ENCODE peak calls at places on chromosomes 13 and 19, in four cellular contexts. X is GM23338, T is bronchial epithelial cell, J is pancreas. C is an unnamed sample.

GRCh38 chr13:31747966-31748365 is 8.6 kb downstream of the RXFP2 start:
- DNase-seq in X (no peak), T (no peak), J (no peak), C (no peak)

GRCh38 chr19:33604651-33605050 is 17.1 kb upstream of the CHST8 start:
- DNase-seq in X (no peak), T (no peak), J (no peak), C (no peak)

GRCh38 chr13:51643114-51643881 is 59.0 kb downstream of the WDFY2 start:
- DNase-seq in X (peak), T (peak), J (no peak), C (no peak)

GRCh38 chr19:45771331-45771933 is 2.4 kb upstream of the SIX5 start:
- DNase-seq in X (peak), T (no peak), J (peak), C (no peak)

GRCh38 chr19:50980203-50980602 is 3.5 kb downstream of the KLK7 start:
- DNase-seq in X (peak), T (no peak), J (no peak), C (no peak)

GRCh38 chr13:24050796-24051715 is 109.5 kb upstream of the SPATA13 start:
- DNase-seq in X (no peak), T (peak), J (no peak), C (no peak)

GRCh38 chr13:42581427-42581826 is 7.5 kb downstream of the TNFSF11 start:
- DNase-seq in X (no peak), T (no peak), J (no peak), C (no peak)

GRCh38 chr13:20826301-20826700 is 52.5 kb upstream of the EEF1AKMT1 start:
- DNase-seq in X (no peak), T (no peak), J (no peak), C (no peak)

GRCh38 chr13:113044431-113045114 is 61.0 kb upstream of the F7 start:
- DNase-seq in X (no peak), T (no peak), J (peak), C (no peak)

GRCh38 chr13:74066937-74067336 is 67.3 kb downstream of the KLF12 start:
- DNase-seq in X (no peak), T (no peak), J (no peak), C (no peak)

GRCh38 chr13:50403311-50403710 is 388.1 kb downstream of the KCNRG start:
- DNase-seq in X (no peak), T (peak), J (no peak), C (no peak)

GRCh38 chr13:28582892-28583240 is 76.1 kb upstream of the POMP start:
- DNase-seq in X (no peak), T (no peak), J (no peak), C (no peak)

GRCh38 chr13:29953542-29953941 is 103.1 kb upstream of the UBL3 start:
- DNase-seq in X (no peak), T (no peak), J (no peak), C (no peak)

GRCh38 chr19:7789447-7789846 is 26.4 kb downstream of the CLEC4M start:
- DNase-seq in X (peak), T (no peak), J (peak), C (no peak)

GRCh38 chr13:90552702-90553101 is 794.8 kb upstream of the MIR17HG start:
- DNase-seq in X (no peak), T (peak), J (no peak), C (no peak)

GRCh38 chr19:33175886-33176669 is 18.1 kb upstream of the LRP3 start:
- DNase-seq in X (no peak), T (no peak), J (no peak), C (no peak)

GRCh38 chr13:33328691-33329090 is 43.1 kb upstream of the STARD13 start:
- DNase-seq in X (no peak), T (peak), J (no peak), C (no peak)

GRCh38 chr19:18442941-18443340 is 5.0 kb upstream of the ISYNA1 start:
- DNase-seq in X (no peak), T (no peak), J (no peak), C (no peak)

GRCh38 chr13:31009166-31009565 is 76.7 kb downstream of the TEX26 start:
- DNase-seq in X (no peak), T (peak), J (no peak), C (no peak)

GRCh38 chr19:2334986-2335846 is 6.7 kb downstream of the SPPL2B start:
- DNase-seq in X (no peak), T (no peak), J (peak), C (no peak)

GRCh38 chr19:12766051-12766521 is 9.3 kb downstream of the HOOK2 start:
- DNase-seq in X (peak), T (no peak), J (peak), C (peak)

GRCh38 chr13:36131215-36131930 is at the start of gene DCLK1:
- DNase-seq in X (peak), T (no peak), J (peak), C (peak)

GRCh38 chr19:7257148-7258041 is 36.8 kb downstream of the INSR start:
- DNase-seq in X (no peak), T (peak), J (peak), C (peak)

GRCh38 chr13:80239571-80240255 is 101.2 kb downstream of the SPRY2 start:
- DNase-seq in X (no peak), T (peak), J (no peak), C (no peak)

GRCh38 chr13:99398916-99399622 is 91.9 kb upstream of the GPR183 start:
- DNase-seq in X (no peak), T (no peak), J (no peak), C (no peak)

GRCh38 chr13:99481357-99481756 is 19.9 kb upstream of the TM9SF2 start:
- DNase-seq in X (no peak), T (peak), J (no peak), C (peak)

GRCh38 chr19:7294571-7295212 is 478 bp upstream of the INSR start:
- DNase-seq in X (peak), T (no peak), J (peak), C (peak)

GRCh38 chr19:17041994-17042393 is 15.4 kb upstream of the CPAMD8 start:
- DNase-seq in X (no peak), T (no peak), J (no peak), C (no peak)

GRCh38 chr19:1063909-1064660 is 2.9 kb upstream of the ARHGAP45 start:
- DNase-seq in X (peak), T (no peak), J (peak), C (no peak)

GRCh38 chr19:53537523-53538377 is at the start of gene ZNF331:
- DNase-seq in X (peak), T (peak), J (peak), C (peak)

GRCh38 chr13:30049692-30050091 is 199.3 kb upstream of the UBL3 start:
- DNase-seq in X (no peak), T (peak), J (no peak), C (no peak)

GRCh38 chr13:38348890-38349289 is 761 bp upstream of the UFM1 start:
- DNase-seq in X (no peak), T (peak), J (no peak), C (peak)

GRCh38 chr13:37618554-37618953 is 20.0 kb upstream of the POSTN start:
- DNase-seq in X (no peak), T (peak), J (no peak), C (no peak)

GRCh38 chr13:32381539-32381938 is 46.4 kb downstream of the N4BP2L1 start:
- DNase-seq in X (peak), T (peak), J (no peak), C (no peak)

GRCh38 chr19:10226021-10226375 is 5.1 kb downstream of the S1PR2 start:
- DNase-seq in X (no peak), T (no peak), J (no peak), C (no peak)

GRCh38 chr19:10227215-10227971 is 3.7 kb downstream of the S1PR2 start:
- DNase-seq in X (peak), T (no peak), J (peak), C (peak)

GRCh38 chr19:10224337-10224736 is 6.8 kb downstream of the S1PR2 start:
- DNase-seq in X (no peak), T (no peak), J (no peak), C (no peak)

GRCh38 chr19:10228393-10228792 is 2.7 kb downstream of the S1PR2 start:
- DNase-seq in X (no peak), T (no peak), J (no peak), C (no peak)

GRCh38 chr19:10226376-10227214 is 4.5 kb downstream of the S1PR2 start:
- DNase-seq in X (no peak), T (no peak), J (no peak), C (no peak)
- H3K4me3 ChIP-seq in X (no peak), T (no peak), J (no peak), C (no peak)

DNA sequence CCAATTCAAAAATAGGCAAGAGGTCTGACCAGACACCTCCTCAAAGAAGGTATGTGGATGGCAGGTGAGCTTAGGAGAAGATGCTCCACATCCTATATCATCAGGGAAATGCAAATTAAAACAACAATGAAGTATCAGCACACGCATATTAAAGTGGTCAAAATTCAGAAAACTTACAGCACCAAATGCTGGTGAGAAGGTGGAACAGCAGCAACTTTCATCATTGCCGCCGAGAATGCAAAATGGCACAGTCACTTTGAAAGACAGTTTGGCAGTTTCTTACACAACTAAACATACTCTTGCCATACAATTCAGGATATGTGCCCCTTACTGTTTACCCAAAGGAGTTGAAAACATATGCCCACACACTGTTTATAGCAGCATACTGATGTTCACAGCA is 22.4 kb downstream of the OR10H4 start:
- DNase-seq in X (no peak), T (no peak), J (no peak), C (no peak)
- TF ChIP-seq CTCF in X (no peak), T (no peak), J (no peak), C (no peak)

DNA sequence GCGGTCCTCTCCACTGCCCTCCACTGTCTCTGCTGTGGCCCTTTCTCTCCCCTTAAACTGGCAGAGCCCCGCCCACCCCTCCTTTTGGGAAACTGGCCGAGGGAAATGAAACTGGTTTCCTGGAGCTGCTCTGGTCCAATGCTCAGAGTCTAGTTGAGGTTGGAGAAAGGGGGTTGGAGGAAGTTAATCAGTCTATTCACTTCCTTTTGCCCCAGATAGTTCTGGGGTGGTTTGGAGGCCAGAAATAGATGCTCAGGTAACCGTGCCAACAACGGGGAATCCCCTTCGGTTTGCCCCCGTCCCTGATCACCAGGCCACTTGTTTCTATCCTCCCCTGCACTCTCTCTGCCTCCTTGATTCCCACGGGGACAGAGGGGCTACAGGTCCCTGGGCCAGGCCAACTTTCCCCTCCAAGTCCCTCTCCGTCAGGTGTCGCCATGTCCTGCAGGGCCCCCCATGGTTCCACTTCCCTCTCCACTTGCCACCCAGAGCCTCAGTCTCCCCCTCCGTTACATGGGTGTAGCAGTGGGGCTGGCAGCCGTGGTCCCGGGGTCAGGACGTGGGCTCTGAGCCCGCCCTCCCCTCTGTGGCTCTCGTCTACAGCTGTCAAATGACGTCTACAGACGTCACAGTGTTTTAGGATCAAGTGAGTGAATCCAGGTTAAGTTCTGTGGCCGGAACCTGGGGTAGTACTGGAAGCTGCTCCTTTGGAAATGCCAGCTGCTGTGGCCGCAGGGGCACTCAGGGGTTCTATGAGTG is at the start of gene IL4I1:
- DNase-seq in X (no peak), T (no peak), J (no peak), C (no peak)
- H3K4me3 ChIP-seq in X (no peak), T (no peak), J (no peak), C (no peak)

GRCh38 chr13:98189841-98190505 is 12.9 kb upstream of the RNF113B start:
- DNase-seq in X (no peak), T (no peak), J (no peak), C (no peak)
- TF ChIP-seq CTCF in X (no peak), T (no peak), J (no peak), C (no peak)

GRCh38 chr19:36151144-36152051 is 849 bp downstream of the COX7A1 start:
- DNase-seq in X (peak), T (no peak), J (no peak), C (no peak)

GRCh38 chr19:36149673-36150406 is 2.4 kb downstream of the COX7A1 start:
- DNase-seq in X (no peak), T (peak), J (peak), C (no peak)

GRCh38 chr19:36152061-36152885 is at the start of gene COX7A1:
- DNase-seq in X (peak), T (no peak), J (no peak), C (no peak)

GRCh38 chr19:36152886-36153525 is 759 bp upstream of the COX7A1 start:
- DNase-seq in X (no peak), T (no peak), J (no peak), C (no peak)

GRCh38 chr19:36150586-36150985 is 1.7 kb downstream of the COX7A1 start:
- DNase-seq in X (no peak), T (no peak), J (no peak), C (no peak)
- H3K4me3 ChIP-seq in X (peak), T (no peak), J (no peak), C (no peak)

DNA sequence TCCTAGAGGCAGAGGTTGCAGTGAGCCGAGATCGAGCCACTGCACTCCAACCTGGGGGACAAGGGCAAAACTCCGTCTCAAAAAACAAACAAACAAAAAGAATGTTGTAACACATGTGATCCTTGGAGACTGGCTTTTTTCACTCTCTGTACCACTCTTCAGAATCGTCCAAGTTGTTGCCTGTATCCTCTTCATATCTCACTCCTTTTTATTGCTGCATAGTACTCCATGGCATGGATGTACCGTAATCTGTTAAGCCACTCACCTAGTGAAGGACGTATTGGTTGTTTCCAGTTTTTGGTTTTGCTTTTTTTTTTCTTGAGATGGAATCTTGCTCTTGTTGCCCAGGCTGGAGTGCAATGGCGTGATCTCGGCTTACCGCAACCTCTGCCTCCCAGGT is 7.0 kb upstream of the CD22 start:
- DNase-seq in X (no peak), T (no peak), J (no peak), C (no peak)
- TF ChIP-seq CTCF in X (no peak), T (no peak), J (no peak), C (no peak)

DNA sequence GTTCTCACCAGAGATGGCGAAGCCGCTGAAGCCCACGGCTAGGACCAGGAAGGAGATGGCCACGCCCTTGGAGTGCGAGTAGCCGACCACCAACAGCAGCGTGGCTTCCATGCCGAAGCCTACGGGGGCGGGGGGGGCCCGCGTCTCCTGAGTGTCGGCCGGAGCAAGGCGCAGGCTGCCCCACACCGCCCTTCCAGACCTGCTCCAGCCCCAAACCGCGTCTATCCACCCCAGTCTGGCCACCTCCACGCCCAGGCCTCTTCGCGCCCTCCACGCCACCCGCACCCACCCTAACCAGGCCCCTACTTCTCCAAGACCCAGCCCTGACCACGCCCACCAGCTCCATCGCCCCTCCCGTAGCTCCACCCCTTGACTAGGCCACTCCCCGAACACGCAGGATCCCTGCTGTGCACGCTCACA is 6.2 kb downstream of the GFY start:
- DNase-seq in X (no peak), T (no peak), J (no peak), C (no peak)
- H3K4me3 ChIP-seq in X (no peak), T (no peak), J (no peak), C (no peak)

GRCh38 chr13:94988654-94989053 is 276.3 kb upstream of the SOX21 start:
- DNase-seq in X (peak), T (no peak), J (no peak), C (no peak)
- TF ChIP-seq CTCF in X (peak), T (no peak), J (no peak), C (no peak)

DNA sequence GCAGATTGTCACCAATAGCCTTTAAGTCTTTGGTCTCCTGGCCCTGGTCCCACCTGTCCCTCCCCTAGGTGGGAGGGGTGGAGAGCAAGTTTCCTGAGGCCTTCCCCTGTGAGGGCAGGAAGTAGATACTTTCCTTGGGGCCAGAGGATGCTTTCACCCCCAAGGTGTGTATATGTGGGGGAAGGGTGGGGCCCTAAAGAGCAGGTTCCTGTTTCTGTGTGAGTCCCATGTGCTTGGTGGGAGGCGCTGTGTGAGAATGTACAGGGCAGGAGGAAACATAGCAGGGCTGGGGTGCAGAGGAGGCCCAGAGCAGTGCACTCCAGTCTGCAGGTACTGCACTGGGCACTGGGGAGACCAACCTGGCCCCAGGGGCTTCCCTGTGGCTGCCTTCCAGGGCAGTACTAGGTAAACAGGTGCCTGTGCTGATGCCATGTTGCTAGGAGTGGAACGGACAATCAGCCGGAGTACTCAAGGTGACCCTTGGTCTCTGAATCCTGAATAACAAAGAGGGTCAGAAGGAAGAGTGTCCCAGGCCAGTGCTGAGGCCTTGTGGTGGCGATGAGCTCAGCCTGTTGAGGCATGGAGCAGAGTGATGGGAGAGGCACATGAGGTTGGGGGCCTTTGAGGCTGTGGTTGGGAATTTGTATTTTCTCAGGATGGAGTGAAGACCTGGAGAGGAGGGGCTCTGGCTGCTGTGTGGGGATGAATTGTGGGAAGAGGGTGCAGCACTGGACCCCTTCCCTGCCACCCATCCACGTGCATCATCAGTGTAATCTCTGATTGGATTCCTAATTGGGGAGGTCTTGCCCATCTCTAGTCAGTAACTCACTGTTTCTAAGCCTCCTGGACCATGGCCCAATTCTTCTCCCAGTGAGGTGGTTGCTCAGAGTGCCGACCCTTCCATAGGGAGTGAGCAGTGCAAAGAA is 5.1 kb downstream of the EGLN2 start:
- DNase-seq in X (peak), T (no peak), J (peak), C (peak)
- H3K4me3 ChIP-seq in X (peak), T (no peak), J (no peak), C (no peak)